ENCODE peak calls at places on chromosomes 7 and 10, in six cellular contexts. Q is GM19239, B is G401, L is fibroblast of the aortic adventitia, C is KG1, F is A172. M is an unnamed sample.

GRCh38 chr10:13352519-13352918 is 4.4 kb upstream of the SEPHS1 start:
- DNase-seq in Q (no peak), B (no peak), L (no peak), C (no peak), F (no peak), M (no peak)

GRCh38 chr7:1563939-1564602 is 5.8 kb downstream of the PSMG3 start:
- DNase-seq in Q (no peak), B (no peak), L (no peak), C (no peak), F (no peak), M (no peak)

GRCh38 chr10:7892146-7892545 is 73.8 kb downstream of the TAF3 start:
- DNase-seq in Q (no peak), B (no peak), L (no peak), C (no peak), F (no peak), M (no peak)

GRCh38 chr10:49010295-49010694 is 70.7 kb upstream of the LRRC18 start:
- DNase-seq in Q (no peak), B (no peak), L (no peak), C (no peak), F (no peak), M (no peak)

GRCh38 chr10:2881720-2882459 is 185.5 kb upstream of the PFKP start:
- DNase-seq in Q (no peak), B (no peak), L (no peak), C (no peak), F (no peak), M (no peak)

GRCh38 chr7:98669417-98670015 is 52.4 kb downstream of the NPTX2 start:
- DNase-seq in Q (no peak), B (peak; percentile 77), L (no peak), C (no peak), F (no peak), M (no peak)

GRCh38 chr10:122649903-122650302 is 49.7 kb downstream of the C10orf120 start:
- DNase-seq in Q (no peak), B (no peak), L (no peak), C (no peak), F (no peak), M (no peak)

GRCh38 chr7:137879357-137880158 is 32.8 kb upstream of the DGKI start:
- DNase-seq in Q (no peak), B (no peak), L (peak; percentile 27), C (no peak), F (no peak), M (no peak)

GRCh38 chr10:99658622-99659030 is 683 bp upstream of the ENTPD7 start:
- DNase-seq in Q (no peak), B (peak; percentile 58), L (peak; percentile 47), C (no peak), F (no peak), M (no peak)

M was measured in RPMI7951.